ENCODE peak calls at places on chromosomes 7 and 10, in nine cellular contexts. R, Y, O, I, X, C, L, B and M are unnamed samples.

GRCh38 chr10:131027256-131027655 is 284.3 kb downstream of the TCERG1L start:
- DNase-seq in R (no peak), Y (no peak), O (no peak), I (no peak), X (no peak), C (no peak), L (no peak), B (no peak), M (no peak)

GRCh38 chr7:105202561-105203130 is 186.1 kb downstream of the SRPK2 start:
- DNase-seq in R (no peak), Y (no peak), O (no peak), I (no peak), X (no peak), C (no peak), L (no peak), B (no peak), M (no peak)

GRCh38 chr10:95821766-95822165 is 65.8 kb downstream of the ENTPD1 start:
- DNase-seq in R (no peak), Y (no peak), O (no peak), I (no peak), X (no peak), C (no peak), L (no peak), B (no peak), M (no peak)

GRCh38 chr7:144903201-144903600 is 67.3 kb upstream of the TPK1 start:
- DNase-seq in R (no peak), Y (no peak), O (no peak), I (no peak), X (no peak), C (no peak), L (no peak), B (no peak), M (no peak)

GRCh38 chr7:158760936-158761335 is 56.3 kb upstream of the NCAPG2 start:
- DNase-seq in R (no peak), Y (no peak), O (no peak), I (no peak), X (no peak), C (no peak), L (no peak), B (no peak), M (no peak)

GRCh38 chr10:93481931-93482834 is at the start of gene MYOF:
- DNase-seq in R (peak; percentile 59), Y (peak; percentile 70), O (peak; percentile 78), I (peak; percentile 26), X (peak; percentile 72), C (peak; percentile 49), L (peak; percentile 54), B (peak; percentile 92), M (peak; percentile 75)

GRCh38 chr10:90138844-90139243 is 437.5 kb downstream of the KIF20B start:
- DNase-seq in R (no peak), Y (no peak), O (no peak), I (no peak), X (no peak), C (peak; percentile 4), L (no peak), B (no peak), M (no peak)

GRCh38 chr7:128034830-128035229 is 3.6 kb upstream of the LRRC4 start:
- DNase-seq in R (no peak), Y (no peak), O (no peak), I (no peak), X (no peak), C (no peak), L (no peak), B (no peak), M (no peak)

GRCh38 chr7:2680792-2681490 is 7.1 kb upstream of the AMZ1 start:
- DNase-seq in R (peak; percentile 86), Y (peak; percentile 73), O (peak; percentile 56), I (peak; percentile 88), X (peak; percentile 90), C (peak; percentile 84), L (peak; percentile 89), B (no peak), M (peak; percentile 77)

GRCh38 chr7:143171697-143172096 is 11.5 kb upstream of the TAS2R39 start:
- DNase-seq in R (no peak), Y (no peak), O (no peak), I (no peak), X (no peak), C (no peak), L (no peak), B (no peak), M (no peak)

GRCh38 chr10:17457083-17457482 is 2.7 kb upstream of the ST8SIA6 start:
- DNase-seq in R (no peak), Y (no peak), O (no peak), I (no peak), X (no peak), C (no peak), L (no peak), B (no peak), M (no peak)

GRCh38 chr7:30282735-30283134 is 1.7 kb upstream of the ZNRF2 start:
- DNase-seq in R (no peak), Y (no peak), O (no peak), I (no peak), X (no peak), C (no peak), L (no peak), B (no peak), M (no peak)

GRCh38 chr7:30284298-30285066 is at the start of gene ZNRF2:
- DNase-seq in R (peak; percentile 99), Y (peak; percentile 98), O (peak; percentile 97), I (peak; percentile 100), X (peak; percentile 99), C (peak; percentile 97), L (peak; percentile 99), B (peak; percentile 100), M (peak; percentile 99)

GRCh38 chr7:30285531-30286284 is 1.3 kb downstream of the ZNRF2 start:
- DNase-seq in R (peak; percentile 38), Y (peak; percentile 52), O (no peak), I (peak; percentile 46), X (peak; percentile 75), C (peak; percentile 38), L (peak; percentile 46), B (no peak), M (peak; percentile 25)

GRCh38 chr7:30285067-30285530 is 702 bp downstream of the ZNRF2 start:
- DNase-seq in R (peak; percentile 53), Y (peak; percentile 68), O (no peak), I (no peak), X (peak; percentile 70), C (peak; percentile 47), L (peak; percentile 51), B (no peak), M (peak; percentile 45)

DNA sequence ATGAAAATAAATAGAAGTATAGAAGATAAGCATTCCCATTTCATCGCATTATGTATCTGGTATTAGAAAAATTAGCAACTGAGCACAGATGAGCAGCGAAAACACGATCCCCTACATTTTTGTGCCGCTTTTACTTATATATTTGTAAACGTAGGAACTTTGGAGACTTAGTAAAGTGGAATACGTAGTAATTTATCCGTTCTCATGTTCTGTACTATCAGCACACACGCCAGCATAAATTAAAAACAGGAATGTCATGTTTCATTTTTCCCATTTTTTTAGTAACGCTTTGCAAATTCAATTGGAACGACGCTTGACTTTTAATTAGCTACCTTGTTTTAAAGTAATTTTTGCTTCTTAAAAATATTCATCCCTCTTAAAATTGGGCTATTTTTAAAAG is 2.4 kb downstream of the ZNRF2 start:
- DNase-seq in R (no peak), Y (no peak), O (no peak), I (no peak), X (no peak), C (no peak), L (no peak), B (no peak), M (no peak)
- H3K4me3 ChIP-seq in R (peak overlapping the region; percentile 53), Y (peak overlapping the region; percentile 57), O (peak overlapping the region; percentile 69), I (peak overlapping the region; percentile 71), X (peak overlapping the region; percentile 73), C (peak overlapping the region; percentile 94), L (peak overlapping the region; percentile 85), B (peak overlapping the region; percentile 90), M (peak overlapping the region; percentile 97)

DNA sequence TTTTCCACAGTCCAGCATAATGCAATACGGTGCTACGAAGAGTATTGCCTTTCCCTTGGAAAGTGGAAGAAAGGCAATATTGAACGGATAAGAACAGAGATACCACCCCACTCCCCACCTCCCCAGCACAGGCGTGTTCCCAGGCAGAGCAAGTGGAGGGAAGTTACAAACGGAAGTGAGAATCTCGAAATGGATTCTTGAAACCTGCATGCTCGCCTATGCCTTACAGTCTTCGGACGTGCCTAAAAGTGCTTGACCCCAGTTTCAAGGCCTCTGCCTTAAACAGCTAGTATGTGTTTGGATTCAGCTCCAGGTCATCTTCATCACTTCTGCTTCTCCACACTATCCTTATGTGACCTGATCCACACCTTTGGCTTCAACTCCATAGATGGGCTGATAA is 35.0 kb upstream of the USP6NL start:
- DNase-seq in R (no peak), Y (no peak), O (no peak), I (no peak), X (no peak), C (no peak), L (no peak), B (no peak), M (no peak)
- H3K27ac ChIP-seq in R (no peak overlapping the region), Y (no peak overlapping the region), O (no peak overlapping the region), I (no peak overlapping the region), X (no peak overlapping the region), C (no peak overlapping the region), L (no peak overlapping the region), B (no peak overlapping the region), M (no peak overlapping the region)

GRCh38 chr10:97732052-97732359 is 4.9 kb upstream of the ZFYVE27 start:
- DNase-seq in R (no peak), Y (no peak), O (no peak), I (no peak), X (no peak), C (no peak), L (no peak), B (no peak), M (no peak)
- TF ChIP-seq POLR2A in R (no peak), Y (no peak), O (no peak), I (no peak), X (no peak), C (no peak), L (no peak), B (no peak), M (no peak)

GRCh38 chr10:72351479-72351878 is 3.2 kb downstream of the DNAJB12 start:
- DNase-seq in R (no peak), Y (no peak), O (no peak), I (no peak), X (no peak), C (no peak), L (no peak), B (no peak), M (no peak)

GRCh38 chr10:72344932-72345331 is 9.8 kb downstream of the DNAJB12 start:
- DNase-seq in R (no peak), Y (no peak), O (no peak), I (peak; percentile 11), X (no peak), C (no peak), L (no peak), B (no peak), M (no peak)

GRCh38 chr10:72353028-72353962 is 1.4 kb downstream of the DNAJB12 start:
- DNase-seq in R (no peak), Y (no peak), O (no peak), I (no peak), X (no peak), C (peak; percentile 51), L (no peak), B (no peak), M (no peak)

GRCh38 chr10:72348282-72348681 is 6.4 kb downstream of the DNAJB12 start:
- DNase-seq in R (no peak), Y (no peak), O (no peak), I (no peak), X (no peak), C (no peak), L (no peak), B (no peak), M (no peak)

DNA sequence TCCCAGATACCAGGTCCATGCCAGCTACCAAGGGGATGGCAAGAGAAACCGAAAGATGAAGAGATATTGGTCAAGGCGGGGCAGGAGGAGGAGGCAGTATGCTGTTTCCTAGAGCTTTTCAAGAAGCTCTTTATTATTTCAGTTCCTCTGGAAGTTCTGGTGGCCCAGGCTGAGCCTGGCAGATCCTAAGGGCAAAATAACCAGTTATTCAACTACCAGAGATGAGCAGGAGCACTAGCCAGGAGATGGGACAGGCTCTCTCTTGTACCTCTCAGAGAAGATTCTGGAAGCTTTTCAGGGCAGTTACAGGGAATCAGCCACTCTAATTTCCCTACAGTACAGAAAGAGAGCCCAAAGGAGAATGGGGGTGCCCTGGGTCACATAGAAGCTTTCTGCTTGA is 5.3 kb downstream of the DNAJB12 start:
- DNase-seq in R (no peak), Y (no peak), O (no peak), I (no peak), X (no peak), C (no peak), L (no peak), B (no peak), M (no peak)
- H3K4me3 ChIP-seq in R (no peak overlapping the region), Y (no peak overlapping the region), O (no peak overlapping the region), I (no peak overlapping the region), X (no peak overlapping the region), C (no peak overlapping the region), L (no peak overlapping the region), B (no peak overlapping the region), M (no peak overlapping the region)